ENCODE peak calls at places on chromosome 1, in five cellular contexts. J is H1, E is right atrium auricular region, B is HepG2, D is heart right ventricle. L is an unnamed sample.

GRCh38 chr1:33273961-33274371 is 17.7 kb downstream of the ZNF362 start:
- DNase-seq in J (no peak), E (no peak), B (no peak), D (no peak), L (no peak)

GRCh38 chr1:237677979-237678378 is 212.7 kb downstream of the ZP4 start:
- DNase-seq in J (no peak), E (no peak), B (no peak), D (no peak), L (no peak)

GRCh38 chr1:162902372-162902771 is 41.4 kb upstream of the CCDC190 start:
- DNase-seq in J (no peak), E (no peak), B (no peak), D (no peak), L (no peak)

GRCh38 chr1:35556494-35557117 is 597 bp downstream of the KIAA0319L start:
- DNase-seq in J (no peak), E (no peak), B (no peak), D (no peak), L (no peak)

GRCh38 chr1:14259191-14259757 is 339.2 kb upstream of the KAZN start:
- DNase-seq in J (no peak), E (peak; percentile 93), B (no peak), D (peak; percentile 77), L (no peak)

GRCh38 chr1:71298633-71299032 is 217.8 kb upstream of the ZRANB2 start:
- DNase-seq in J (no peak), E (peak; percentile 67), B (no peak), D (no peak), L (no peak)

GRCh38 chr1:52296345-52296744 is 69.7 kb downstream of the CC2D1B start:
- DNase-seq in J (no peak), E (no peak), B (peak; percentile 66), D (no peak), L (peak; percentile 41)

GRCh38 chr1:156461781-156462647 is 38.6 kb downstream of the MEF2D start:
- DNase-seq in J (no peak), E (no peak), B (no peak), D (no peak), L (no peak)

GRCh38 chr1:40344597-40344996 is 27.5 kb upstream of the COL9A2 start:
- DNase-seq in J (no peak), E (peak; percentile 74), B (peak; percentile 43), D (no peak), L (no peak)

GRCh38 chr1:157580179-157580827 is 17.6 kb downstream of the FCRL4 start:
- DNase-seq in J (peak; percentile 53), E (no peak), B (peak; percentile 63), D (no peak), L (peak; percentile 33)

GRCh38 chr1:201917362-201918033 is 28.8 kb downstream of the SHISA4 start:
- DNase-seq in J (no peak), E (no peak), B (no peak), D (no peak), L (no peak)

GRCh38 chr1:161200421-161200991 is 1.7 kb upstream of the ADAMTS4 start:
- DNase-seq in J (no peak), E (no peak), B (peak; percentile 70), D (no peak), L (no peak)

GRCh38 chr1:231420299-231420958 is 1.7 kb downstream of the EGLN1 start:
- DNase-seq in J (no peak), E (no peak), B (no peak), D (no peak), L (no peak)

GRCh38 chr1:179153217-179153616 is 71.3 kb downstream of the TOR3A start:
- DNase-seq in J (no peak), E (no peak), B (no peak), D (no peak), L (no peak)

GRCh38 chr1:205588691-205589445 is 42.9 kb downstream of the ELK4 start:
- DNase-seq in J (peak; percentile 64), E (no peak), B (peak; percentile 33), D (no peak), L (no peak)

GRCh38 chr1:182056596-182057366 is 4.7 kb downstream of the ZNF648 start:
- DNase-seq in J (no peak), E (peak; percentile 26), B (no peak), D (no peak), L (no peak)

DNA sequence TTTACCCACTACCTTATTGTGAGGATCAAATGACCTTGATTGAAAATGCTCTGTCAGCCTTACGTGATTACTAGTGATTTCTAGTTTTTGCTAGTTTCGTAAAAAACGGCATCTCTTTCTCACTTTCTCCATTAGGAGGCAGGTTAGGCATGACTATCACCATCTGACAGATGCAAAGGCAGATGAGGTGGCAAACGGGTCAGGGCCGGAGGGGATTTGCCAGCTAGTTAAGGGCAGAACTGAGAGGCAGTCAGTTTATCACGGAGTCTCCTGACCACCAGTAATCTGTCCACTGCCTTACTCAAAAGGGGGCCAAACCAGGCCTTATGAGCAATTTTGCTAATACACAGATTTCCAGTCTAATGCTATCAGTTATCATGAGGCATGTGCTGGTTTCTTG is 159.3 kb downstream of the TSEN15 start:
- DNase-seq in J (no peak), E (no peak), B (no peak), D (no peak), L (no peak)
- TF ChIP-seq CTCF in J (peak; percentile 44), E (no peak), B (no peak), D (no peak), L (no peak)

DNA sequence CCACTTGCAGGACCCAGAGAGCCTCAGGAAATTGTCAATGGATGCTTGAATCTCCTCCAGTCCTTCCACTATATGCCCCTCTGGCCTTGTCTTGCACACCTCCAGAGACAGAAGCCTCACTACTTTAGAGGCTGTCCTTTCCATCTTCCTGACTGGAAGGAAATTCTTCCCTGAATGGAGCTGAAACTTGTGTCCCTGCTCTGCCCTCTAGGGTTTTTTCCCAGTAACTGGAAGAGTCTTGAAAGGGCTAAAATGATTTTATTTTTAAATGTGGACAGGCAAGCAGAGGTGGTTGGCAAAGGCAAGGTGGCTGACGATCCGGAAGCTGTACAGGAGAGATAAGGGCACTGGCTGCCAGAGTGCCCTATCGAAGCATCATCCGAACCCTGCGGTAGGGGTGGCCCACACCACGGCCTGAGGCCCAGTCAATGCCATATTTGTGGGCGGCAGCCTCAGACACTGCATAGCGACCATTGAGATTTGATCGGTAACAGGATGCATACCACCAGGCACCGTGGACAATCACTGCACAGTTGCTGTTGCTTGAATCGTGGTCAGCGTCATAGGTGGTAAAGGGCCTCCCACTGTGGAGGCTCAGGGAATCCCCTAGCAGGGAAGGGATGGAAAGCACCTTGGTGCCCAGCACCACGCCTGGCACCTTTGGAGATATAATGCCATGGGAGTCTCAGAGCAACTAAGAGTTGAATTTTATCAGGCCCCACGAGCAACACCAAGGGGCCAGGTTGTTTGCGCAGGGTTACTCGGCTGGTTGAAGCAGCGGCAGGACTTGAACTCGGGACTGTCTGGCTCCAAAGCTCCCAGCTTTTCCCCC is 2.3 kb upstream of the MAP3K6 start:
- DNase-seq in J (no peak), E (no peak), B (no peak), D (no peak), L (no peak)
- TF ChIP-seq CTCF in J (peak; percentile 45), E (no peak), B (no peak), D (peak; percentile 18), L (peak; percentile 12)

GRCh38 chr1:54274881-54275280 is 74.9 kb downstream of the MRPL37 start:
- DNase-seq in J (no peak), E (no peak), B (no peak), D (no peak), L (no peak)

GRCh38 chr1:54276617-54277450 is 76.9 kb downstream of the MRPL37 start:
- DNase-seq in J (no peak), E (no peak), B (peak; percentile 63), D (peak; percentile 52), L (no peak)

GRCh38 chr1:54274448-54274847 is 74.5 kb downstream of the MRPL37 start:
- DNase-seq in J (no peak), E (no peak), B (no peak), D (no peak), L (no peak)

GRCh38 chr1:54273837-54274192 is 73.8 kb downstream of the MRPL37 start:
- DNase-seq in J (no peak), E (no peak), B (no peak), D (peak; percentile 43), L (peak; percentile 88)

GRCh38 chr1:54275349-54275748 is 75.4 kb downstream of the MRPL37 start:
- DNase-seq in J (no peak), E (peak; percentile 83), B (no peak), D (peak; percentile 74), L (no peak)
- TF ChIP-seq CTCF in J (no peak), E (no peak), B (no peak), D (peak; percentile 44), L (no peak)

GRCh38 chr1:19648689-19649088 is 4.6 kb downstream of the NBL1 start:
- DNase-seq in J (peak; percentile 90), E (no peak), B (peak; percentile 53), D (no peak), L (no peak)
- TF ChIP-seq CTCF in J (peak; percentile 84), E (no peak), B (peak; percentile 82), D (peak; percentile 36), L (peak; percentile 3)

GRCh38 chr1:155139895-155140629 is at the start of gene DPM3:
- DNase-seq in J (peak; percentile 90), E (peak; percentile 90), B (peak; percentile 71), D (peak; percentile 90), L (peak; percentile 96)

GRCh38 chr1:155140630-155140953 is 261 bp upstream of the DPM3 start:
- DNase-seq in J (no peak), E (no peak), B (no peak), D (no peak), L (no peak)

GRCh38 chr1:155141799-155142198 is 1.5 kb upstream of the DPM3 start:
- DNase-seq in J (no peak), E (no peak), B (no peak), D (no peak), L (no peak)

DNA sequence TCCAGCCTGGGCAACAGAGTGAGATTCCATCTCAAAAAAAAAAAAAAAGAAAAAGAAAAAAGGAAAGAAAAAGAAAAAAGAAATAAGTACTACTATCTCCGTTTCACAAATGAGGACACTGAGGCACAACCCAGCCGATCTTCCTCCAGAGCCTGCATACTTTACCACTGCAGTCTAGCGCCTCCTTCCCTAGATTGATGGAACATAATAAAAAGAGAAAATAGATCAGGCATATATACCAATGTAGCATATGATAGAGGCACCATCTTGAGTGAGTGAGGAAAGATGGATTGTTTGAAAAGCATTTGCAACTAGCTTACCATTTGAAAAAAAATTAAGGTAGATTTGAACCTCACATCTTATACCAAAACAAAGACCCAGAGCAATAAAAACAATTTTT is 5.2 kb upstream of the DPM3 start:
- DNase-seq in J (no peak), E (no peak), B (no peak), D (no peak), L (no peak)
- TF ChIP-seq CTCF in J (peak; percentile 30), E (no peak), B (no peak), D (no peak), L (peak; percentile 9)

L was measured in D721Med.